ENCODE peak calls at places on chromosomes 3 and 15, in four cellular contexts. G is brain microvascular endothelial cell, O is OCI-LY7, M is NCI-H510A. H is an unnamed sample.

GRCh38 chr3:82130056-82130455 is 368.6 kb upstream of the GBE1 start:
- DNase-seq in O (no peak), G (no peak), M (no peak), H (no peak)

GRCh38 chr15:27743638-27744037 is 355.5 kb downstream of the OCA2 start:
- DNase-seq in O (no peak), M (peak), G (no peak), H (no peak)

GRCh38 chr3:46410669-46411068 is 3.6 kb downstream of the CCRL2 start:
- DNase-seq in O (no peak), M (no peak), G (no peak), H (no peak)

GRCh38 chr3:43210049-43211027 is 76.0 kb upstream of the SNRK start:
- DNase-seq in G (no peak), O (no peak), M (no peak), H (no peak)

GRCh38 chr15:89307791-89308190 is 26.8 kb downstream of the POLG start:
- DNase-seq in M (no peak), G (peak), O (no peak), H (no peak)

GRCh38 chr3:55330756-55331155 is 156.3 kb downstream of the WNT5A start:
- DNase-seq in O (no peak), M (no peak), G (peak), H (no peak)

GRCh38 chr15:85316244-85316934 is 64.0 kb upstream of the AKAP13 start:
- DNase-seq in O (no peak), G (peak), M (no peak), H (peak)

GRCh38 chr3:172102883-172103310 is 63.5 kb downstream of the FNDC3B start:
- DNase-seq in O (no peak), G (no peak), M (no peak), H (no peak)

GRCh38 chr3:61824553-61825135 is 263.3 kb downstream of the PTPRG start:
- DNase-seq in M (no peak), O (peak), G (no peak), H (no peak)

GRCh38 chr3:31980530-31981205 is 394 bp downstream of the OSBPL10 start:
- DNase-seq in G (no peak), O (peak), M (peak), H (no peak)

GRCh38 chr15:64894395-64895056 is 17.2 kb upstream of the ANKDD1A start:
- DNase-seq in O (peak), M (no peak), G (no peak), H (peak)

GRCh38 chr3:73716418-73716817 is 91.7 kb upstream of the PDZRN3 start:
- DNase-seq in O (no peak), M (no peak), G (no peak), H (no peak)

GRCh38 chr3:52846427-52846983 is 11.7 kb upstream of the MUSTN1 start:
- DNase-seq in G (no peak), O (no peak), M (no peak), H (no peak)